ENCODE peak calls at places on chromosome 20, in six cellular contexts. One of them, this sample, is unnamed.

GRCh38 chr20:38216736-38217595 is 43.6 kb downstream of the KIAA1755 start:
- DNase-seq in AG09309: no peak
- DNase-seq in activated gamma-delta T cell treated with Interleukin-2 at 50 U/mL for 16 hours: no peak
- DNase-seq in heart right ventricle: no peak
- DNase-seq in GM12878: no peak
- DNase-seq in activated naive CD4-positive, alpha-beta T cell treated with anti-CD3 and anti-CD28 coated beads for 36 hours: no peak
- DNase-seq in this sample: no peak

GRCh38 chr20:46000571-46001145 is 8.1 kb upstream of the MMP9 start:
- DNase-seq in AG09309: no peak
- DNase-seq in activated naive CD4-positive, alpha-beta T cell treated with anti-CD3 and anti-CD28 coated beads for 36 hours: peak; percentile 64
- DNase-seq in heart right ventricle: no peak
- DNase-seq in GM12878: no peak
- DNase-seq in activated gamma-delta T cell treated with Interleukin-2 at 50 U/mL for 16 hours: no peak
- DNase-seq in this sample: no peak

GRCh38 chr20:23326774-23327173 is 23.8 kb upstream of the NXT1 start:
- DNase-seq in activated gamma-delta T cell treated with Interleukin-2 at 50 U/mL for 16 hours: no peak
- DNase-seq in heart right ventricle: no peak
- DNase-seq in GM12878: no peak
- DNase-seq in AG09309: no peak
- DNase-seq in activated naive CD4-positive, alpha-beta T cell treated with anti-CD3 and anti-CD28 coated beads for 36 hours: no peak
- DNase-seq in this sample: no peak

GRCh38 chr20:8853805-8854338 is 215.0 kb upstream of the PLCB4 start:
- DNase-seq in AG09309: peak; percentile 71
- DNase-seq in activated gamma-delta T cell treated with Interleukin-2 at 50 U/mL for 16 hours: no peak
- DNase-seq in heart right ventricle: no peak
- DNase-seq in GM12878: peak; percentile 5
- DNase-seq in activated naive CD4-positive, alpha-beta T cell treated with anti-CD3 and anti-CD28 coated beads for 36 hours: peak; percentile 6
- DNase-seq in this sample: peak; percentile 60

GRCh38 chr20:51772236-51772635 is 4.0 kb upstream of the ATP9A start:
- DNase-seq in AG09309: no peak
- DNase-seq in activated gamma-delta T cell treated with Interleukin-2 at 50 U/mL for 16 hours: no peak
- DNase-seq in heart right ventricle: no peak
- DNase-seq in activated naive CD4-positive, alpha-beta T cell treated with anti-CD3 and anti-CD28 coated beads for 36 hours: no peak
- DNase-seq in GM12878: no peak
- DNase-seq in this sample: no peak

GRCh38 chr20:43731469-43731868 is 4.7 kb upstream of the GTSF1L start:
- DNase-seq in GM12878: no peak
- DNase-seq in AG09309: no peak
- DNase-seq in activated gamma-delta T cell treated with Interleukin-2 at 50 U/mL for 16 hours: no peak
- DNase-seq in heart right ventricle: no peak
- DNase-seq in activated naive CD4-positive, alpha-beta T cell treated with anti-CD3 and anti-CD28 coated beads for 36 hours: no peak
- DNase-seq in this sample: peak; percentile 57

GRCh38 chr20:37243937-37244571 is 17.6 kb downstream of the GHRH start:
- DNase-seq in GM12878: no peak
- DNase-seq in heart right ventricle: peak; percentile 66
- DNase-seq in activated gamma-delta T cell treated with Interleukin-2 at 50 U/mL for 16 hours: no peak
- DNase-seq in AG09309: no peak
- DNase-seq in activated naive CD4-positive, alpha-beta T cell treated with anti-CD3 and anti-CD28 coated beads for 36 hours: no peak
- DNase-seq in this sample: no peak

GRCh38 chr20:36860339-36860738 is 15.6 kb upstream of the TLDC2 start:
- DNase-seq in heart right ventricle: no peak
- DNase-seq in activated naive CD4-positive, alpha-beta T cell treated with anti-CD3 and anti-CD28 coated beads for 36 hours: no peak
- DNase-seq in AG09309: no peak
- DNase-seq in GM12878: no peak
- DNase-seq in activated gamma-delta T cell treated with Interleukin-2 at 50 U/mL for 16 hours: no peak
- DNase-seq in this sample: no peak

GRCh38 chr20:19915111-19915798 is 101.9 kb upstream of the NAA20 start:
- DNase-seq in AG09309: no peak
- DNase-seq in heart right ventricle: no peak
- DNase-seq in activated gamma-delta T cell treated with Interleukin-2 at 50 U/mL for 16 hours: no peak
- DNase-seq in activated naive CD4-positive, alpha-beta T cell treated with anti-CD3 and anti-CD28 coated beads for 36 hours: no peak
- DNase-seq in GM12878: no peak
- DNase-seq in this sample: no peak

GRCh38 chr20:37899105-37900045 is 3.6 kb upstream of the VSTM2L start:
- DNase-seq in activated naive CD4-positive, alpha-beta T cell treated with anti-CD3 and anti-CD28 coated beads for 36 hours: no peak
- DNase-seq in AG09309: no peak
- DNase-seq in activated gamma-delta T cell treated with Interleukin-2 at 50 U/mL for 16 hours: no peak
- DNase-seq in GM12878: no peak
- DNase-seq in heart right ventricle: no peak
- DNase-seq in this sample: no peak

GRCh38 chr20:56400001-56400640 is 7.7 kb downstream of the CSTF1 start:
- DNase-seq in GM12878: peak; percentile 31
- DNase-seq in activated naive CD4-positive, alpha-beta T cell treated with anti-CD3 and anti-CD28 coated beads for 36 hours: peak; percentile 80
- DNase-seq in activated gamma-delta T cell treated with Interleukin-2 at 50 U/mL for 16 hours: peak; percentile 73
- DNase-seq in heart right ventricle: no peak
- DNase-seq in AG09309: peak; percentile 46
- DNase-seq in this sample: peak; percentile 80

GRCh38 chr20:16018881-16019280 is 554.4 kb downstream of the KIF16B start:
- DNase-seq in heart right ventricle: no peak
- DNase-seq in GM12878: no peak
- DNase-seq in AG09309: no peak
- DNase-seq in activated naive CD4-positive, alpha-beta T cell treated with anti-CD3 and anti-CD28 coated beads for 36 hours: no peak
- DNase-seq in activated gamma-delta T cell treated with Interleukin-2 at 50 U/mL for 16 hours: no peak
- DNase-seq in this sample: no peak

GRCh38 chr20:19688031-19688806 is 69.8 kb upstream of the RIN2 start:
- DNase-seq in AG09309: peak; percentile 89
- DNase-seq in GM12878: no peak
- DNase-seq in activated naive CD4-positive, alpha-beta T cell treated with anti-CD3 and anti-CD28 coated beads for 36 hours: peak; percentile 7
- DNase-seq in activated gamma-delta T cell treated with Interleukin-2 at 50 U/mL for 16 hours: no peak
- DNase-seq in heart right ventricle: peak; percentile 76
- DNase-seq in this sample: peak; percentile 39

GRCh38 chr20:51837876-51838420 is 35.6 kb upstream of the SALL4 start:
- DNase-seq in heart right ventricle: no peak
- DNase-seq in activated naive CD4-positive, alpha-beta T cell treated with anti-CD3 and anti-CD28 coated beads for 36 hours: no peak
- DNase-seq in activated gamma-delta T cell treated with Interleukin-2 at 50 U/mL for 16 hours: no peak
- DNase-seq in AG09309: no peak
- DNase-seq in GM12878: no peak
- DNase-seq in this sample: no peak

GRCh38 chr20:29301624-29302259 is 1955.7 kb upstream of the DEFB115 start:
- DNase-seq in AG09309: no peak
- DNase-seq in activated gamma-delta T cell treated with Interleukin-2 at 50 U/mL for 16 hours: no peak
- DNase-seq in GM12878: no peak
- DNase-seq in activated naive CD4-positive, alpha-beta T cell treated with anti-CD3 and anti-CD28 coated beads for 36 hours: no peak
- DNase-seq in heart right ventricle: no peak
- DNase-seq in this sample: no peak

GRCh38 chr20:41051426-41051825 is 22.8 kb downstream of the TOP1 start:
- DNase-seq in heart right ventricle: no peak
- DNase-seq in activated naive CD4-positive, alpha-beta T cell treated with anti-CD3 and anti-CD28 coated beads for 36 hours: no peak
- DNase-seq in AG09309: no peak
- DNase-seq in activated gamma-delta T cell treated with Interleukin-2 at 50 U/mL for 16 hours: no peak
- DNase-seq in GM12878: no peak
- DNase-seq in this sample: no peak

GRCh38 chr20:33209789-33210188 is 7.4 kb upstream of the BPIFA3 start:
- DNase-seq in activated gamma-delta T cell treated with Interleukin-2 at 50 U/mL for 16 hours: peak; percentile 18
- DNase-seq in AG09309: peak; percentile 2
- DNase-seq in GM12878: no peak
- DNase-seq in heart right ventricle: peak; percentile 64
- DNase-seq in activated naive CD4-positive, alpha-beta T cell treated with anti-CD3 and anti-CD28 coated beads for 36 hours: peak; percentile 69
- DNase-seq in this sample: peak; percentile 49

GRCh38 chr20:25676164-25676809 is 20.4 kb downstream of the ZNF337 start:
- DNase-seq in activated gamma-delta T cell treated with Interleukin-2 at 50 U/mL for 16 hours: no peak
- DNase-seq in activated naive CD4-positive, alpha-beta T cell treated with anti-CD3 and anti-CD28 coated beads for 36 hours: no peak
- DNase-seq in GM12878: no peak
- DNase-seq in AG09309: peak; percentile 42
- DNase-seq in heart right ventricle: no peak
- DNase-seq in this sample: no peak

GRCh38 chr20:32685541-32686529 is 12.1 kb upstream of the C20orf203 start:
- DNase-seq in activated naive CD4-positive, alpha-beta T cell treated with anti-CD3 and anti-CD28 coated beads for 36 hours: no peak
- DNase-seq in heart right ventricle: peak; percentile 40
- DNase-seq in AG09309: peak; percentile 84
- DNase-seq in activated gamma-delta T cell treated with Interleukin-2 at 50 U/mL for 16 hours: no peak
- DNase-seq in GM12878: no peak
- DNase-seq in this sample: peak; percentile 72

GRCh38 chr20:1820137-1821074 is 74.8 kb upstream of the SIRPA start:
- DNase-seq in GM12878: no peak
- DNase-seq in AG09309: no peak
- DNase-seq in heart right ventricle: no peak
- DNase-seq in activated gamma-delta T cell treated with Interleukin-2 at 50 U/mL for 16 hours: no peak
- DNase-seq in activated naive CD4-positive, alpha-beta T cell treated with anti-CD3 and anti-CD28 coated beads for 36 hours: no peak
- DNase-seq in this sample: peak; percentile 20

GRCh38 chr20:48470141-48470540 is 357.7 kb downstream of the PREX1 start:
- DNase-seq in AG09309: no peak
- DNase-seq in activated gamma-delta T cell treated with Interleukin-2 at 50 U/mL for 16 hours: no peak
- DNase-seq in heart right ventricle: no peak
- DNase-seq in GM12878: no peak
- DNase-seq in activated naive CD4-positive, alpha-beta T cell treated with anti-CD3 and anti-CD28 coated beads for 36 hours: no peak
- DNase-seq in this sample: no peak

GRCh38 chr20:41871063-41871462 is 252.9 kb upstream of the CHD6 start:
- DNase-seq in AG09309: no peak
- DNase-seq in activated gamma-delta T cell treated with Interleukin-2 at 50 U/mL for 16 hours: no peak
- DNase-seq in activated naive CD4-positive, alpha-beta T cell treated with anti-CD3 and anti-CD28 coated beads for 36 hours: no peak
- DNase-seq in GM12878: no peak
- DNase-seq in heart right ventricle: no peak
- DNase-seq in this sample: no peak

GRCh38 chr20:13141541-13141940 is 79.5 kb upstream of the ISM1 start:
- DNase-seq in activated naive CD4-positive, alpha-beta T cell treated with anti-CD3 and anti-CD28 coated beads for 36 hours: no peak
- DNase-seq in AG09309: peak; percentile 23
- DNase-seq in GM12878: no peak
- DNase-seq in heart right ventricle: no peak
- DNase-seq in activated gamma-delta T cell treated with Interleukin-2 at 50 U/mL for 16 hours: no peak
- DNase-seq in this sample: no peak